ENCODE peak calls at places on chromosome 12, in eight cellular contexts. T, Z, P, I, A, J, E and U are unnamed samples.

GRCh38 chr12:113226696-113227095 is 5.4 kb downstream of the TPCN1 start:
- DNase-seq in T (no peak), Z (no peak), P (no peak), I (no peak), A (no peak), J (no peak), E (no peak), U (no peak)

GRCh38 chr12:22103418-22103817 is 57.4 kb downstream of the CMAS start:
- DNase-seq in T (no peak), Z (no peak), P (no peak), I (no peak), A (no peak), J (no peak), E (no peak), U (no peak)

GRCh38 chr12:108612788-108613282 is 15.0 kb upstream of the TMEM119 start:
- DNase-seq in T (peak), Z (no peak), P (no peak), I (no peak), A (peak), J (no peak), E (no peak), U (no peak)

GRCh38 chr12:4292266-4293063 is 18.9 kb downstream of the CCND2 start:
- DNase-seq in T (no peak), Z (peak), P (no peak), I (no peak), A (no peak), J (no peak), E (no peak), U (no peak)

GRCh38 chr12:100877776-100878175 is 83.2 kb downstream of the ANO4 start:
- DNase-seq in T (peak), Z (no peak), P (no peak), I (no peak), A (no peak), J (no peak), E (no peak), U (no peak)

GRCh38 chr12:22283006-22283506 is 51.5 kb downstream of the ST8SIA1 start:
- DNase-seq in T (peak), Z (no peak), P (no peak), I (no peak), A (peak), J (peak), E (no peak), U (no peak)

GRCh38 chr12:6041891-6042290 is 82.6 kb downstream of the VWF start:
- DNase-seq in T (peak), Z (no peak), P (no peak), I (no peak), A (no peak), J (no peak), E (no peak), U (no peak)

GRCh38 chr12:25887367-25887766 is 71.1 kb upstream of the RASSF8 start:
- DNase-seq in T (no peak), Z (no peak), P (no peak), I (peak), A (no peak), J (no peak), E (no peak), U (no peak)

GRCh38 chr12:47004634-47005033 is 74.8 kb upstream of the PCED1B start:
- DNase-seq in T (peak), Z (no peak), P (no peak), I (no peak), A (no peak), J (no peak), E (no peak), U (no peak)

GRCh38 chr12:77847060-77847541 is 16.4 kb downstream of the NAV3 start:
- DNase-seq in T (peak), Z (no peak), P (no peak), I (no peak), A (peak), J (no peak), E (no peak), U (no peak)

GRCh38 chr12:6047249-6048227 is 76.9 kb downstream of the VWF start:
- DNase-seq in T (peak), Z (no peak), P (no peak), I (no peak), A (no peak), J (peak), E (no peak), U (no peak)

GRCh38 chr12:95763809-95764253 is 26.7 kb downstream of the NTN4 start:
- DNase-seq in T (peak), Z (no peak), P (no peak), I (no peak), A (peak), J (peak), E (no peak), U (no peak)

GRCh38 chr12:47804177-47804576 is 15.5 kb downstream of the HDAC7 start:
- DNase-seq in T (no peak), Z (no peak), P (no peak), I (no peak), A (no peak), J (no peak), E (no peak), U (no peak)